ENCODE peak calls at places on chromosomes 12 and 14, in ten cellular contexts. P is H9; U is GM23338; D is ELR; T is activated CD4-positive, alpha-beta T cell treated with anti-CD3 and anti-CD28 coated beads, Interleukin-2, amount 10 ng/mL, durations not matched to agents 7 days and 5 days; O is stromal cell of bone marrow; L is NCI-H1092 treated with DMSO at 0.1 percent for 48 hours; H is ACHN; Y is Kasumi-1; S is AG10803. Z is an unnamed sample.

GRCh38 chr12:6896846-6897435 is 7.7 kb upstream of the LRRC23 start:
- DNase-seq in H (no peak), P (no peak), U (no peak), S (no peak), L (no peak), D (no peak), T (no peak), O (no peak), Y (no peak), Z (no peak)

GRCh38 chr12:104055686-104056388 is 5.8 kb upstream of the GLT8D2 start:
- DNase-seq in D (no peak), U (no peak), P (no peak), T (no peak), H (no peak), O (no peak), L (peak), S (peak), Y (no peak), Z (no peak)

GRCh38 chr12:12806784-12807516 is 6.2 kb upstream of the DDX47 start:
- DNase-seq in D (no peak), U (no peak), P (no peak), L (no peak), Y (no peak), H (no peak), T (no peak), O (no peak), S (no peak), Z (no peak)

GRCh38 chr12:127106723-127107122 is 1160.2 kb upstream of the TMEM132C start:
- DNase-seq in H (no peak), Y (no peak), P (no peak), S (no peak), O (no peak), T (no peak), D (no peak), U (no peak), L (no peak), Z (no peak)

GRCh38 chr12:83199069-83199468 is 512.4 kb downstream of the TMTC2 start:
- DNase-seq in S (no peak), O (no peak), T (no peak), U (peak), L (no peak), D (no peak), P (no peak), H (no peak), Y (no peak), Z (no peak)

GRCh38 chr12:113103756-113104450 is 31.7 kb downstream of the RASAL1 start:
- DNase-seq in U (peak), P (peak), H (no peak), Y (no peak), S (no peak), T (peak), L (peak), D (no peak), O (no peak), Z (peak)

GRCh38 chr14:50397461-50398196 is 948 bp upstream of the CDKL1 start:
- DNase-seq in L (no peak), D (peak), U (peak), Y (no peak), H (peak), O (peak), S (peak), P (no peak), T (no peak), Z (peak)

GRCh38 chr14:104388011-104388521 is 191.5 kb upstream of the C14orf180 start:
- DNase-seq in H (no peak), S (no peak), P (peak), D (no peak), T (no peak), O (no peak), L (no peak), U (no peak), Y (no peak), Z (no peak)

Z was measured in HepG2.